ENCODE peak calls at places on chromosomes 4 and X, in ten cellular contexts. Y is HCT116, G is endothelial cell of umbilical vein, Z is ovary, K is esophagus muscularis mucosa, H is Peyer's patch, B is breast epithelium, I is heart left ventricle, U is transverse colon, O is body of pancreas. S is an unnamed sample.

GRCh38 chr4:183495182-183495581 is 9.7 kb upstream of the ING2 start:
- DNase-seq in Y (no peak), G (no peak), Z (no peak), K (no peak), H (no peak), B (no peak), I (no peak), U (no peak), O (no peak), S (no peak)

GRCh38 chr4:122900314-122900713 is 22.1 kb downstream of the NUDT6 start:
- DNase-seq in Y (no peak), G (no peak), Z (no peak), K (no peak), H (no peak), B (no peak), I (no peak), U (no peak), O (no peak), S (no peak)

GRCh38 chrX:72060196-72060974 is 71.3 kb downstream of the RTL5 start:
- DNase-seq in Y (no peak), G (peak; percentile 34), Z (no peak), K (no peak), H (no peak), B (no peak), I (no peak), U (no peak), O (no peak), S (no peak)

GRCh38 chr4:166277851-166278250 is 404.8 kb downstream of the TLL1 start:
- DNase-seq in Y (no peak), G (no peak), Z (no peak), K (no peak), H (no peak), B (no peak), I (no peak), U (no peak), O (no peak), S (no peak)

GRCh38 chr4:6401797-6402196 is 70.6 kb downstream of the PPP2R2C start:
- DNase-seq in Y (no peak), G (no peak), Z (no peak), K (no peak), H (no peak), B (no peak), I (no peak), U (no peak), O (no peak), S (no peak)

GRCh38 chr4:145954924-145955339 is 16.3 kb upstream of the ZNF827 start:
- DNase-seq in Y (peak; percentile 98), G (peak; percentile 70), Z (no peak), K (no peak), H (peak; percentile 54), B (no peak), I (no peak), U (no peak), O (no peak), S (no peak)

GRCh38 chr4:99165978-99166377 is 21.9 kb upstream of the ADH4 start:
- DNase-seq in Y (no peak), G (no peak), Z (no peak), K (no peak), H (no peak), B (no peak), I (no peak), U (no peak), O (no peak), S (no peak)

GRCh38 chr4:158004101-158004500 is 168.7 kb downstream of the GASK1B start:
- DNase-seq in Y (no peak), G (no peak), Z (no peak), K (no peak), H (no peak), B (no peak), I (no peak), U (no peak), O (no peak), S (no peak)

GRCh38 chr4:177384856-177385396 is 57.3 kb downstream of the AGA start:
- DNase-seq in Y (no peak), G (no peak), Z (no peak), K (no peak), H (no peak), B (no peak), I (no peak), U (no peak), O (no peak), S (no peak)

GRCh38 chrX:101759000-101759399 is 99.3 kb upstream of the ARMCX2 start:
- DNase-seq in Y (peak; percentile 24), G (peak; percentile 69), Z (no peak), K (no peak), H (no peak), B (no peak), I (peak; percentile 15), U (no peak), O (peak; percentile 18), S (no peak)

GRCh38 chrX:53288173-53288572 is 6.8 kb upstream of the IQSEC2 start:
- DNase-seq in Y (no peak), G (no peak), Z (no peak), K (no peak), H (peak; percentile 47), B (no peak), I (peak; percentile 58), U (no peak), O (peak; percentile 12), S (no peak)

GRCh38 chr4:10260777-10261176 is 144.2 kb upstream of the WDR1 start:
- DNase-seq in Y (no peak), G (no peak), Z (no peak), K (no peak), H (no peak), B (no peak), I (no peak), U (no peak), O (no peak), S (no peak)

GRCh38 chr4:40856836-40857362 is 107.1 kb downstream of the NSUN7 start:
- DNase-seq in Y (no peak), G (peak; percentile 42), Z (peak; percentile 83), K (no peak), H (peak; percentile 69), B (peak; percentile 53), I (peak; percentile 65), U (peak; percentile 38), O (peak; percentile 52), S (peak; percentile 16)

GRCh38 chr4:112225157-112225556 is 6.4 kb upstream of the AP1AR start:
- DNase-seq in Y (no peak), G (no peak), Z (no peak), K (no peak), H (no peak), B (no peak), I (no peak), U (no peak), O (no peak), S (no peak)

GRCh38 chr4:146477054-146477453 is 44.7 kb downstream of the SLC10A7 start:
- DNase-seq in Y (no peak), G (peak; percentile 81), Z (no peak), K (no peak), H (no peak), B (no peak), I (no peak), U (no peak), O (no peak), S (no peak)

GRCh38 chr4:170106899-170107298 is 17.1 kb upstream of the AADAT start:
- DNase-seq in Y (no peak), G (no peak), Z (no peak), K (no peak), H (no peak), B (no peak), I (no peak), U (no peak), O (no peak), S (no peak)

GRCh38 chr4:184722798-184723197 is 11.1 kb downstream of the CENPU start:
- DNase-seq in Y (no peak), G (no peak), Z (no peak), K (no peak), H (no peak), B (no peak), I (no peak), U (peak; percentile 48), O (no peak), S (no peak)

GRCh38 chr4:176001171-176002006 is 64.3 kb upstream of the WDR17 start:
- DNase-seq in Y (peak; percentile 15), G (peak; percentile 28), Z (peak; percentile 31), K (no peak), H (no peak), B (no peak), I (peak; percentile 19), U (peak; percentile 31), O (peak; percentile 20), S (no peak)

GRCh38 chr4:119025916-119026661 is 109.5 kb upstream of the MYOZ2 start:
- DNase-seq in Y (peak; percentile 18), G (no peak), Z (peak; percentile 59), K (no peak), H (peak; percentile 58), B (no peak), I (peak; percentile 39), U (peak; percentile 27), O (no peak), S (peak; percentile 87)
- TF ChIP-seq POLR2A in Y (no peak), G (no peak), Z (peak; percentile 36), K (no peak), H (no peak), B (no peak), I (no peak), U (peak; percentile 28), O (no peak), S (peak; percentile 26)

GRCh38 chr4:25402521-25402920 is 25.5 kb downstream of the ANAPC4 start:
- DNase-seq in Y (no peak), G (no peak), Z (no peak), K (no peak), H (no peak), B (no peak), I (no peak), U (no peak), O (no peak), S (no peak)
- H3K36me3 ChIP-seq in Y (peaks cover 13% of the 10 kb centered on the region), G (peaks cover 23% of the 10 kb centered on the region), Z (no peaks in the 10 kb centered on the region), K (peaks cover 88% of the 10 kb centered on the region), H (no peaks in the 10 kb centered on the region), B (no peaks in the 10 kb centered on the region), I (peaks cover 98% of the 10 kb centered on the region), U (no peaks in the 10 kb centered on the region), O (peaks cover 5% of the 10 kb centered on the region), S (peaks cover 13% of the 10 kb centered on the region)

DNA sequence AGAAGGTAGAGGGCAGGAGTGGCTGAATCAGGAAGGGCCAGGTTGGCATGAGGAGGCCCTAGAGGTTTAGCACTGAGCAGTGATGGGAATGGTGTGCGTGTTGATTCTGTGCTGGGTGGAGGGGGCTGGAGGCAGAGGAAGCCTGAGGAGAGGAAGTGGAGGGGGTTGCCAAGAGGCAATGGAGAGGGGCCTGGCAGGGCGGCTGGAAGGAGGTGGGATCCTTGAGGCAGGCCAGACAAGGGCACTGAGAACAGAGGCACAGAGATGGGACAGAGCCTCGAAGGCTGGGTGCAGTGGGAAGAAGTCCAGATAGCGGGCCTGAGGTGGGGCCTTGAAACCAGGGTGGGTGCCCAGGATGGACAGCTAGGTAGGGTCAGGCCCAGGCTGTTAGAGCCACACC is 24.3 kb downstream of the SH3BP2 start:
- DNase-seq in Y (no peak), G (no peak), Z (no peak), K (no peak), H (no peak), B (no peak), I (no peak), U (no peak), O (no peak), S (no peak)
- H3K4me3 ChIP-seq in Y (no peak overlapping the region), G (no peak overlapping the region), Z (no peak overlapping the region), K (peak overlapping the region; percentile 64), H (peak overlapping the region; percentile 68), B (peak overlapping the region; percentile 90), I (no peak overlapping the region), U (no peak overlapping the region), O (no peak overlapping the region), S (no peak overlapping the region)

DNA sequence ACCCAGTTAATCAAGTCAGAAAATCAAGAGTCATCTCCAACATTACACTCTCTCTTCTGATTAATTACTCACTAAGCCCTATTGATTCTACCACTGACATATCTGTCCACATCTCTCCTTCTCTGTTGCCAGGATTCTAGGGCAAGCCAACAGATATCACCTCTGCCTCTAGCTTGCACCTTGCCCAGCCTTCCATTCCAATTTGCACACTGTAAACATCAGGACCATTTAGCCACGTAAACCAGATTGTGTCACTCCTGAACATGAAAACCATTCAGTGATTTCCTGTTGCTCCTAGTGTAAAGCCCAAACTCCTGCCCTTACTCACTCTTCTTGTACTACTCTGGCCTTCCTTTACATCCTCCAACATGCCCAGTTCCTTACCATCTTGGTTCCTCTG is 68.0 kb upstream of the PLS3 start:
- DNase-seq in Y (no peak), G (no peak), Z (no peak), K (no peak), H (no peak), B (no peak), I (no peak), U (no peak), O (no peak), S (no peak)
- TF ChIP-seq POLR2A in Y (no peak), G (no peak), Z (no peak), K (no peak), H (no peak), B (no peak), I (no peak), U (no peak), O (no peak), S (no peak)